ENCODE peak calls at places on chromosomes 13 and 19, in eight cellular contexts. L is psoas muscle, F is AG10803, D is left lung, N is brain microvascular endothelial cell, S is fibroblast of mammary gland, H is AG09309, O is AG04450. P is an unnamed sample.

GRCh38 chr19:32647361-32647760 is 27.6 kb downstream of the ANKRD27 start:
- DNase-seq in H (no peak), F (no peak), S (no peak), O (no peak), N (no peak), D (no peak), L (no peak), P (no peak)

GRCh38 chr19:32146664-32147063 is 198.7 kb upstream of the ZNF507 start:
- DNase-seq in H (no peak), O (no peak), N (no peak), F (no peak), L (no peak), D (no peak), S (no peak), P (no peak)

GRCh38 chr13:109725297-109725696 is 61.1 kb downstream of the IRS2 start:
- DNase-seq in D (no peak), N (no peak), L (no peak), H (no peak), O (no peak), F (no peak), S (no peak), P (no peak)

GRCh38 chr19:38710928-38711725 is 33.1 kb downstream of the CAPN12 start:
- DNase-seq in N (no peak), F (no peak), S (peak; percentile 70), O (no peak), H (no peak), L (peak; percentile 60), D (no peak), P (no peak)

GRCh38 chr13:60398949-60399589 is 2.0 kb downstream of the TDRD3 start:
- DNase-seq in N (no peak), H (no peak), S (peak; percentile 20), D (no peak), O (no peak), F (no peak), L (no peak), P (no peak)

GRCh38 chr13:57813641-57814040 is 182.1 kb downstream of the PCDH17 start:
- DNase-seq in L (no peak), F (no peak), O (no peak), H (no peak), D (no peak), N (no peak), S (peak; percentile 6), P (no peak)

GRCh38 chr19:44176590-44176989 is 11.7 kb downstream of the ZNF226 start:
- DNase-seq in S (peak; percentile 27), N (no peak), L (no peak), O (no peak), H (no peak), F (no peak), D (no peak), P (no peak)

GRCh38 chr13:30743319-30744055 is 8.1 kb downstream of the ALOX5AP start:
- DNase-seq in L (no peak), O (peak; percentile 93), D (no peak), N (peak; percentile 99), H (peak; percentile 91), F (peak; percentile 97), S (peak; percentile 99), P (no peak)

GRCh38 chr13:94950303-94950702 is 238.0 kb upstream of the SOX21 start:
- DNase-seq in N (peak; percentile 2), D (no peak), H (no peak), O (no peak), S (peak; percentile 11), L (no peak), F (peak; percentile 11), P (no peak)

GRCh38 chr13:114118086-114118762 is 14.2 kb downstream of the RASA3 start:
- DNase-seq in F (no peak), N (peak; percentile 29), D (peak; percentile 43), L (peak; percentile 7), S (no peak), H (no peak), O (no peak), P (no peak)

GRCh38 chr13:65540064-65540635 is 1690.0 kb downstream of the PCDH9 start:
- DNase-seq in S (peak; percentile 78), N (no peak), F (peak; percentile 3), H (no peak), L (no peak), D (no peak), O (no peak), P (no peak)

GRCh38 chr19:45767410-45767880 is 1.6 kb downstream of the SIX5 start:
- DNase-seq in D (peak; percentile 89), S (peak; percentile 88), N (peak; percentile 79), L (peak; percentile 83), H (peak; percentile 57), F (peak; percentile 82), O (peak; percentile 69), P (no peak)

GRCh38 chr19:900302-901111 is 7.2 kb downstream of the RNU6-9 start:
- DNase-seq in L (peak; percentile 13), H (no peak), F (no peak), D (peak; percentile 68), N (no peak), S (no peak), O (no peak), P (no peak)

GRCh38 chr13:109816112-109816978 is 30.0 kb upstream of the IRS2 start:
- DNase-seq in N (no peak), D (no peak), F (peak; percentile 65), H (no peak), O (no peak), S (peak; percentile 22), L (no peak), P (no peak)

GRCh38 chr13:32910530-32910929 is 105.7 kb upstream of the KL start:
- DNase-seq in H (no peak), L (no peak), S (no peak), F (peak; percentile 16), D (no peak), N (no peak), O (no peak), P (no peak)

GRCh38 chr19:39858541-39858940 is 12.4 kb upstream of the FBL start:
- DNase-seq in D (no peak), H (no peak), L (no peak), O (no peak), N (no peak), S (peak; percentile 8), F (no peak), P (no peak)

GRCh38 chr19:20661150-20661819 is at the start of gene ZNF626:
- DNase-seq in D (peak; percentile 79), N (peak; percentile 98), F (peak; percentile 96), S (peak; percentile 97), L (peak; percentile 96), O (peak; percentile 92), H (peak; percentile 89), P (peak; percentile 83)

DNA sequence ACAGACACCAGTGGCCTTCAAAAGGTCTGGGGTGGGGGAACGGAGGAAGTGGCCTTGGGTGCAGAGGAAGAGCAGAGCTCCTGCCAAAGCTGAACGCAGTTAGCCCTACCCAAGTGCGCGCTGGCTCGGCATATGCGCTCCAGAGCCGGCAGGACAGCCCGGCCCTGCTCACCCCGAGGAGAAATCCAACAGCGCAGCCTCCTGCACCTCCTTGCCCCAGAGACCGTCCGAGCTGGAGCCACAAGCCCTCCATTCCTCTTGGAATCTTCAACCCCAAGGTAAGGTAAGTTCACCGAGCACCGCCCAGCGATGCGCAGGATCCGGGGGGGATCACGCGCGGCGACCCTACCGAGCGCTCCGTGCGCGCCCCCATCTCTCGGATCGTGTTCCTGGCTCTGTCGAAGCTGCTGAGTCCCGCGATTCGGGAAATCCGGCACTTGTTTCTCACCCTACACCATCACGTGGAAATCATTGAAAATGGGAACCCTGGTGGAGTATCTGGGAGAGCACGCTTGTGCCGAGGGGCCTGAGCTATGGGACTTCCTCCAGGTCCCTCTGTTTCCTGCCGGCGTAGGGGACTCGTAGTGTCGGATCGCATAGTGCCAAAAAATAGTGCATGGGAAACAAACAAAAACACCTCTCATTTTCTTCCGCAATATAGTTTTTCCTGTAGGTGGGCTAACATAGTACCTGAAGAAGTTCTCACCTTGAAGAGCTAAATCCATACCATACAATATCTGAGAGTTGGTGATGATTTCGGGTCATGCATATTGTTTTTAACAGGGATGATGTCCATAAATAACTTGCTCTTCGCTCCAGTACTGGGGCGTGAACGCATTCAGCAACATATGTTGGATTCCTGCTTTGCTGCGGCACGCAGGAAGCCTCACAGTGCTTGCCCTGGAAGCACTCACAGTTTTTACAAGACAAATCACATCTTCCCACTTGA is 9.3 kb downstream of the PDX1 start:
- DNase-seq in O (no peak), D (no peak), L (no peak), H (no peak), S (no peak), N (no peak), F (no peak), P (no peak)
- TF ChIP-seq CTCF in O (no peak), D (no peak), L (no peak), H (no peak), S (no peak), N (no peak), F (no peak), P (no peak)

GRCh38 chr19:14345364-14345763 is 35.9 kb upstream of the ADGRE5 start:
- DNase-seq in O (no peak), N (no peak), D (no peak), S (no peak), F (no peak), L (no peak), H (no peak), P (no peak)
- H3K4me3 ChIP-seq in O (no peak overlapping the region), N (no peak overlapping the region), D (no peak overlapping the region), S (no peak overlapping the region), F (no peak overlapping the region), L (no peak overlapping the region), H (no peak overlapping the region), P (no peak overlapping the region)

DNA sequence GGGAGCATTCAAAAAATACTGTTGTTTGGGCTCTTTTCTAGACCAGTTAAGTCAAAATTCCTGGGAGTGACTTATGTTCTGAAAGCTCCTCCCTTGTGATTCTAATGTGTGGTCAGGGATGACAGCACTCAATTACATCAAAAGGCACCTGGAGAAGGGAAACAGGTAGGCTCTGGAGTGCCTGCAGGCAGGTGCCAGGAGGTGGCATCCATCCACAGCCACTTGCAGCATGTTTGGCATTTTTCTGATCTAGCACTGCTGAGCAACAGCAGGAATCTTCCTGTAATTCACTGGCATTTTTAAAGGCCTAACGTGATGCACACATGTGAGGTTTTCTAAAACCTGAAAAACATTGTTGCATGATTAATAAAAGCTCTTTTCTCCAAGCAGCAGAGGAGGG is 94.6 kb downstream of the CCNA1 start:
- DNase-seq in N (no peak), F (no peak), O (no peak), S (no peak), D (no peak), H (no peak), L (no peak), P (no peak)
- TF ChIP-seq CTCF in N (no peak), F (no peak), O (no peak), S (no peak), D (no peak), H (no peak), L (no peak), P (no peak)

DNA sequence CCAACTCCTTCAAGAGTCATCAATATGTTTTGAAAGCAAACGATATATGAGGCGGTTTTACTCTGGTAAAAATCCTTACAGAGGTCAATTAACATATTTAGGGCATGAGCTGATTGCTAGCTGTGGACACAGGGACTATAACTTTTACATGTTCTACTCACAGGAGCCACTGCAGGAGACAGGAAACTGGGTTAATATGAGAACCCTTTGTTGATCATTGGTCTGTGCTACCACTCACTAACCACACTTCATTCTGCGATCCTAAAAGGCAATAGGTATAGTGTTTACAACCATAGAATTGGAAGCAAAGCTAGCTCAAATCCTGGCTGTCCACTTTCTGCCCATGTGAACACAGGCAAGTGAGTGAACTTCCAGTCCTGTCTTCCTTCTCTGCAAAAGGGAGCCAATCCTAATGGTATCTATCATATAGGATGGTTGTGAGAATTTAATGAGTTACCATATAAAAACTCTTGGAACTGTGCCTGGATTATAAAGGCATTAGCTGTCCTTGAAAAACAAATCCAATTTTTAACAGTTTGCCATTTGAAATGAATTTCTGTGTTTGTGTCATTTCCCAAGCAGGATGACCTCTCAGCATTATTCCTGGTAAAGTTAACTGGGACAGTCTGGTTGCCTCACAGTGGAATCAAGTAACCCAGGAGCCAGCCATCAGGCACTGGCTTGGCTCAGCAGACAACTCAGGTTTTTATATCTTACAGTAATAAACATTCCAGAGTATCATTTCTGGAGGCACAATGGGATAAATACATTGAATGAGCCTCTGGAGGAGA is 29.9 kb upstream of the RAP2A start:
- DNase-seq in H (no peak), S (peak; percentile 25), L (no peak), O (no peak), F (no peak), D (no peak), N (no peak), P (no peak)
- H3K4me3 ChIP-seq in H (no peak overlapping the region), S (no peak overlapping the region), L (no peak overlapping the region), O (no peak overlapping the region), F (no peak overlapping the region), D (no peak overlapping the region), N (no peak overlapping the region), P (no peak overlapping the region)